ENCODE peak calls at places on chromosomes 4 and X, in five cellular contexts. C is foreskin fibroblast; J is activated CD4-positive, alpha-beta T cell treated with anti-CD3 and anti-CD28 coated beads, Interleukin-2, amount 10 ng/mL, durations not matched to agents 24 days and 14 days; T is mesenchymal stem cell; Q is keratinocyte. N is an unnamed sample.
A peak's percentile ranks its signal among the peaks of the same experiment; 100 is the strongest.

GRCh38 chr4:13907255-13907751 is 279.8 kb upstream of the BOD1L1 start:
- DNase-seq in C (peak; percentile 94), J (no peak), T (peak; percentile 96), Q (peak; percentile 88), N (peak; percentile 88)

GRCh38 chrX:3262906-3263305 is 83.5 kb downstream of the MXRA5 start:
- DNase-seq in C (peak; percentile 73), J (no peak), T (peak; percentile 89), Q (peak; percentile 57), N (peak; percentile 83)

GRCh38 chrX:2592279-2592678 is 91.5 kb upstream of the DHRSX start:
- DNase-seq in C (no peak), J (no peak), T (no peak), Q (no peak), N (no peak)

GRCh38 chrX:138748480-138748879 is 37.0 kb upstream of the FGF13 start:
- DNase-seq in C (no peak), J (no peak), T (no peak), Q (no peak), N (peak; percentile 20)

GRCh38 chr4:3436798-3437581 is 4.8 kb upstream of the HGFAC start:
- DNase-seq in C (peak; percentile 55), J (no peak), T (peak; percentile 29), Q (peak; percentile 78), N (peak; percentile 79)

GRCh38 chr4:186587416-186588018 is 32.1 kb upstream of the MTNR1A start:
- DNase-seq in C (peak; percentile 51), J (peak; percentile 85), T (peak; percentile 60), Q (no peak), N (peak; percentile 67)

GRCh38 chr4:22416403-22416802 is 99.5 kb downstream of the ADGRA3 start:
- DNase-seq in C (no peak), J (peak; percentile 51), T (peak; percentile 14), Q (no peak), N (no peak)

GRCh38 chrX:826026-826425 is 195.4 kb downstream of the SHOX start:
- DNase-seq in C (no peak), J (peak; percentile 26), T (no peak), Q (no peak), N (peak; percentile 18)

GRCh38 chr4:77327151-77327550 is 170.1 kb downstream of the CCNG2 start:
- DNase-seq in C (no peak), J (no peak), T (no peak), Q (no peak), N (no peak)